ENCODE peak calls at places on chromosomes 13 and 19, in four cellular contexts. E is PC-3, K is coronary artery, Q is vagina. M is an unnamed sample.
A peak's percentile ranks its signal among the peaks of the same experiment; 100 is the strongest.

GRCh38 chr13:51125495-51126226 is 14.6 kb upstream of the C13orf42 start:
- DNase-seq in K (no peak), E (peak; percentile 61), Q (no peak), M (peak; percentile 8)

GRCh38 chr19:15195987-15196682 is 4.7 kb downstream of the NOTCH3 start:
- DNase-seq in Q (no peak), K (no peak), E (peak; percentile 96), M (peak; percentile 12)

GRCh38 chr19:2324220-2324948 is 4.0 kb downstream of the LSM7 start:
- DNase-seq in K (no peak), Q (no peak), E (no peak), M (no peak)

GRCh38 chr19:41321600-41322270 is 11.8 kb downstream of the CCDC97 start:
- DNase-seq in Q (no peak), E (peak; percentile 41), K (no peak), M (peak; percentile 62)

GRCh38 chr19:296476-297225 is 5.4 kb upstream of the PLPP2 start:
- DNase-seq in E (no peak), Q (no peak), K (no peak), M (no peak)

GRCh38 chr19:39411006-39411831 is 1.2 kb upstream of the PLEKHG2 start:
- DNase-seq in Q (no peak), E (no peak), K (peak; percentile 92), M (no peak)

GRCh38 chr19:869245-870177 is 10.0 kb downstream of the CFD start:
- DNase-seq in Q (no peak), E (peak; percentile 84), K (peak; percentile 89), M (peak; percentile 88)

GRCh38 chr19:2167896-2168618 is 4.3 kb downstream of the DOT1L start:
- DNase-seq in E (peak; percentile 23), Q (no peak), K (peak; percentile 88), M (peak; percentile 24)

GRCh38 chr19:3210347-3211017 is 14.0 kb upstream of the CELF5 start:
- DNase-seq in E (peak; percentile 35), Q (no peak), K (no peak), M (no peak)